ENCODE peak calls at places on chromosome 9, in six cellular contexts. One of them, this sample, is unnamed.

GRCh38 chr9:96022445-96023031 is 147.0 kb downstream of the ERCC6L2 start:
- DNase-seq in GM23338: peak
- DNase-seq in H1: peak
- DNase-seq in K562: peak
- DNase-seq in GM12878: no peak
- DNase-seq in WTC11: peak
- DNase-seq in this sample: no peak

GRCh38 chr9:135224286-135224871 is 136.9 kb downstream of the OLFM1 start:
- DNase-seq in GM23338: no peak
- DNase-seq in WTC11: no peak
- DNase-seq in K562: no peak
- DNase-seq in GM12878: no peak
- DNase-seq in H1: no peak
- DNase-seq in this sample: no peak

GRCh38 chr9:90916147-90916734 is 114.6 kb downstream of the SYK start:
- DNase-seq in GM23338: no peak
- DNase-seq in K562: no peak
- DNase-seq in WTC11: no peak
- DNase-seq in H1: no peak
- DNase-seq in GM12878: no peak
- DNase-seq in this sample: no peak

GRCh38 chr9:137307255-137308101 is 5.4 kb upstream of the NRARP start:
- DNase-seq in H1: no peak
- DNase-seq in WTC11: peak
- DNase-seq in GM23338: peak
- DNase-seq in GM12878: no peak
- DNase-seq in K562: no peak
- DNase-seq in this sample: no peak

GRCh38 chr9:130579738-130580463 is 524 bp downstream of the FUBP3 start:
- DNase-seq in GM12878: no peak
- DNase-seq in WTC11: no peak
- DNase-seq in K562: peak
- DNase-seq in GM23338: peak
- DNase-seq in H1: no peak
- DNase-seq in this sample: no peak

GRCh38 chr9:85290019-85290418 is 451.7 kb downstream of the AGTPBP1 start:
- DNase-seq in GM23338: no peak
- DNase-seq in GM12878: no peak
- DNase-seq in WTC11: no peak
- DNase-seq in H1: no peak
- DNase-seq in K562: no peak
- DNase-seq in this sample: no peak

GRCh38 chr9:136695435-136695895 is 8.2 kb upstream of the AGPAT2 start:
- DNase-seq in WTC11: no peak
- DNase-seq in GM23338: no peak
- DNase-seq in H1: no peak
- DNase-seq in K562: no peak
- DNase-seq in GM12878: no peak
- DNase-seq in this sample: no peak

GRCh38 chr9:98647236-98647635 is 61.5 kb downstream of the GABBR2 start:
- DNase-seq in WTC11: no peak
- DNase-seq in GM23338: no peak
- DNase-seq in K562: no peak
- DNase-seq in H1: no peak
- DNase-seq in GM12878: no peak
- DNase-seq in this sample: no peak

GRCh38 chr9:107016383-107016782 is 153.4 kb downstream of the ZNF462 start:
- DNase-seq in GM23338: no peak
- DNase-seq in GM12878: no peak
- DNase-seq in WTC11: no peak
- DNase-seq in K562: no peak
- DNase-seq in H1: no peak
- DNase-seq in this sample: no peak

GRCh38 chr9:111411266-111411665 is 72.9 kb downstream of the ECPAS start:
- DNase-seq in GM12878: no peak
- DNase-seq in WTC11: no peak
- DNase-seq in H1: no peak
- DNase-seq in GM23338: no peak
- DNase-seq in K562: no peak
- DNase-seq in this sample: no peak

GRCh38 chr9:103522409-103522808 is 527.3 kb downstream of the CYLC2 start:
- DNase-seq in WTC11: no peak
- DNase-seq in GM12878: no peak
- DNase-seq in GM23338: no peak
- DNase-seq in H1: no peak
- DNase-seq in K562: no peak
- DNase-seq in this sample: no peak

GRCh38 chr9:93124793-93125192 is 9.3 kb downstream of the NINJ1 start:
- DNase-seq in K562: no peak
- DNase-seq in H1: no peak
- DNase-seq in GM12878: no peak
- DNase-seq in GM23338: no peak
- DNase-seq in WTC11: peak
- DNase-seq in this sample: no peak

GRCh38 chr9:28915256-28915930 is 1342.1 kb upstream of the C9orf72 start:
- DNase-seq in GM12878: no peak
- DNase-seq in GM23338: no peak
- DNase-seq in H1: no peak
- DNase-seq in K562: no peak
- DNase-seq in WTC11: no peak
- DNase-seq in this sample: no peak

GRCh38 chr9:90943341-90943740 is 141.7 kb downstream of the SYK start:
- DNase-seq in K562: no peak
- DNase-seq in GM12878: no peak
- DNase-seq in WTC11: no peak
- DNase-seq in GM23338: no peak
- DNase-seq in H1: no peak
- DNase-seq in this sample: no peak

GRCh38 chr9:84339523-84339922 is 1.0 kb downstream of the SLC28A3 start:
- DNase-seq in K562: no peak
- DNase-seq in GM23338: no peak
- DNase-seq in H1: no peak
- DNase-seq in GM12878: no peak
- DNase-seq in WTC11: no peak
- DNase-seq in this sample: no peak

GRCh38 chr9:129110740-129111142 is at the start of gene CRAT:
- DNase-seq in WTC11: peak
- DNase-seq in GM12878: peak
- DNase-seq in K562: peak
- DNase-seq in H1: peak
- DNase-seq in GM23338: peak
- DNase-seq in this sample: peak

GRCh38 chr9:88258012-88258411 is 119.7 kb upstream of the SPATA31C2 start:
- DNase-seq in K562: no peak
- DNase-seq in H1: no peak
- DNase-seq in WTC11: no peak
- DNase-seq in GM23338: no peak
- DNase-seq in GM12878: no peak
- DNase-seq in this sample: no peak

GRCh38 chr9:13181652-13182051 is 97.8 kb downstream of the MPDZ start:
- DNase-seq in H1: no peak
- DNase-seq in K562: no peak
- DNase-seq in GM23338: peak
- DNase-seq in WTC11: no peak
- DNase-seq in GM12878: no peak
- DNase-seq in this sample: peak

GRCh38 chr9:71001780-71002386 is 119.5 kb downstream of the TRPM3 start:
- DNase-seq in K562: peak
- DNase-seq in H1: peak
- DNase-seq in GM23338: peak
- DNase-seq in GM12878: no peak
- DNase-seq in WTC11: peak
- DNase-seq in this sample: peak

GRCh38 chr9:100575765-100576368 is 2.0 kb upstream of the CAVIN4 start:
- DNase-seq in K562: no peak
- DNase-seq in H1: no peak
- DNase-seq in WTC11: no peak
- DNase-seq in GM23338: no peak
- DNase-seq in GM12878: no peak
- DNase-seq in this sample: no peak

GRCh38 chr9:135536166-135536565 is 9.8 kb upstream of the OBP2A start:
- DNase-seq in GM23338: no peak
- DNase-seq in H1: no peak
- DNase-seq in GM12878: no peak
- DNase-seq in WTC11: no peak
- DNase-seq in K562: no peak
- DNase-seq in this sample: no peak

GRCh38 chr9:137227853-137228514 is 682 bp downstream of the RNF224 start:
- DNase-seq in GM12878: no peak
- DNase-seq in WTC11: no peak
- DNase-seq in K562: peak
- DNase-seq in H1: no peak
- DNase-seq in GM23338: no peak
- DNase-seq in this sample: no peak

GRCh38 chr9:137348781-137349470 is 46.9 kb upstream of the NRARP start:
- DNase-seq in GM12878: no peak
- DNase-seq in GM23338: no peak
- DNase-seq in H1: no peak
- DNase-seq in K562: no peak
- DNase-seq in WTC11: no peak
- DNase-seq in this sample: no peak

GRCh38 chr9:135307314-135307713 is 172.3 kb upstream of the PPP1R26 start:
- DNase-seq in GM12878: no peak
- DNase-seq in GM23338: no peak
- DNase-seq in WTC11: no peak
- DNase-seq in H1: no peak
- DNase-seq in K562: no peak
- DNase-seq in this sample: no peak

GRCh38 chr9:137457406-137458193 is 1.5 kb downstream of the NSMF start:
- DNase-seq in GM12878: no peak
- DNase-seq in K562: no peak
- DNase-seq in GM23338: no peak
- DNase-seq in WTC11: no peak
- DNase-seq in H1: no peak
- DNase-seq in this sample: no peak

DNA sequence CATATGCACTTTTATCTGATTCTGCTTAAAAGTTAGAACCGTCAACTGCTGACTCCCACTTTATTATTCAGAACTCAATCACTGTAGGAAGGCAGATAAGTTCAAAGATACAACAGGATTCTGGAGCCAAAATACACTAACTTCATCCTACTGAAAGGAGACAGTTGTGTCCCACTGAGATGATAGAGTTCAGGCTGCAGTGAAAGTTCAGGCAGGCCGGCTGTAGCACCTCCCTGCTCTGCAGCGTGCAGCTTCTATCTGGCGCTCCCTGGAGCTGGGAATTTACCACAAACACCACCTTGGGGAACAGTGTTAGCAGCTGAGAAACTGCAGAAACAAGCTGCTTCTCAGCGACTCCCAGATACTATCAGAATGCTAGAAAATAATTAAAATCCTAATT is 52.5 kb upstream of the CNTLN start:
- DNase-seq in WTC11: peak
- DNase-seq in GM12878: no peak
- DNase-seq in GM23338: peak
- DNase-seq in K562: no peak
- DNase-seq in H1: peak
- DNase-seq in this sample: no peak
- TF ChIP-seq CREB1 in WTC11: no peak
- TF ChIP-seq CREB1 in GM12878: no peak
- TF ChIP-seq CREB1 in GM23338: no peak
- TF ChIP-seq CREB1 in K562: no peak
- TF ChIP-seq CREB1 in H1: no peak
- TF ChIP-seq CREB1 in this sample: no peak

GRCh38 chr9:72586388-72587160 is 65.2 kb downstream of the TMC1 start:
- DNase-seq in K562: peak
- DNase-seq in GM12878: no peak
- DNase-seq in H1: no peak
- DNase-seq in GM23338: no peak
- DNase-seq in WTC11: no peak
- DNase-seq in this sample: no peak
- TF ChIP-seq CREB1 in K562: no peak
- TF ChIP-seq CREB1 in GM12878: no peak
- TF ChIP-seq CREB1 in H1: no peak
- TF ChIP-seq CREB1 in GM23338: no peak
- TF ChIP-seq CREB1 in WTC11: no peak
- TF ChIP-seq CREB1 in this sample: no peak

GRCh38 chr9:126613656-126614055 is at the start of gene LMX1B:
- DNase-seq in H1: no peak
- DNase-seq in GM23338: peak
- DNase-seq in WTC11: peak
- DNase-seq in K562: no peak
- DNase-seq in GM12878: no peak
- DNase-seq in this sample: no peak

GRCh38 chr9:126614088-126614454 is 343 bp downstream of the LMX1B start:
- DNase-seq in K562: no peak
- DNase-seq in WTC11: peak
- DNase-seq in GM12878: no peak
- DNase-seq in H1: no peak
- DNase-seq in GM23338: peak
- DNase-seq in this sample: no peak

GRCh38 chr9:126612329-126612812 is 1.4 kb upstream of the LMX1B start:
- DNase-seq in K562: no peak
- DNase-seq in GM23338: no peak
- DNase-seq in H1: no peak
- DNase-seq in WTC11: no peak
- DNase-seq in GM12878: no peak
- DNase-seq in this sample: no peak

GRCh38 chr9:126611592-126612328 is 2.0 kb upstream of the LMX1B start:
- DNase-seq in GM12878: no peak
- DNase-seq in WTC11: peak
- DNase-seq in H1: peak
- DNase-seq in GM23338: peak
- DNase-seq in K562: peak
- DNase-seq in this sample: peak

DNA sequence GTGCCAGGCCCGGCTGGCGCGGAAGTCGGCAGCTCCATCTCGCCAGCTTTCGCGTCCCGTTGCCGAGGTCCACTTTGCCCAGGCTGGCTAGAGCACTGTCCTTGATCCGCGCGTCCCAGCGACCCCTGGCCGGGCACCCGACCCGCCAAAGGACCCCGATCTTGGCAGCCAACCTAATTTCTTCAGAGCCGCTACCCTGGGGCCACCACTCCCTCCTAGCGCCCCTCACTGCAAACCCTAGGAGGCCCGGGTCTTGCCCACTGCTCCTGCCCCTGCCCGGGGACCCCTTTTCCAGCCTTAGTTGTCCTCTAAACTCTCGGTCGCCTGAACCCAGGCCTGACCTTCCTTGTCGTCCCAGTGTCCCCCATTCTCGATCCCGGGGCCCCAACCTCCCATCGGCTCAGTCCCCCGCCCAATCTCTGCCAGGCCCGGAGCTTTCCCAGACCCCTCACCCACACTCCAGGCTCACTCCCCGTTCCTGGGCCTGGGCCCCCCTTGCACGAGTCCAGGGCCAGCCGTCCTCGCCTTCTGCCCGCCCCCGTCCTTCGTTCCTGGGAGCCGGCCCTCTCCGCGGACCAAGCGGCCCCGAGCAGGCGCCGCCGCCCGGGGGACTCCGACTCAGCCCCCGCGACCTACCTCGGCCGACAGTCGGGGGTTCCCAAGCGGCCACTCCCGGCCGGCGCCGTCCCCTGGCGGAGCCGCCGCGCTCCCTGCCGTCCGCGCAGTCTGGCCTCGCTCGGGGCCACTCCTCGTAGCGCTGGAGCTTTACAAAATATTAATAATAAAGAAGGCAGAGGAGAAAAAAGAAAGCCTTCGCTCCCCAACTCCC is 701 bp upstream of the LMX1B start:
- DNase-seq in GM23338: peak
- DNase-seq in WTC11: peak
- DNase-seq in K562: no peak
- DNase-seq in H1: no peak
- DNase-seq in GM12878: no peak
- DNase-seq in this sample: no peak
- TF ChIP-seq CREB1 in GM23338: no peak
- TF ChIP-seq CREB1 in WTC11: no peak
- TF ChIP-seq CREB1 in K562: no peak
- TF ChIP-seq CREB1 in H1: no peak
- TF ChIP-seq CREB1 in GM12878: no peak
- TF ChIP-seq CREB1 in this sample: no peak

GRCh38 chr9:119838210-119838609 is 469.0 kb upstream of the BRINP1 start:
- DNase-seq in WTC11: no peak
- DNase-seq in K562: no peak
- DNase-seq in GM12878: no peak
- DNase-seq in H1: no peak
- DNase-seq in GM23338: no peak
- DNase-seq in this sample: no peak
- TF ChIP-seq CREB1 in WTC11: no peak
- TF ChIP-seq CREB1 in K562: no peak
- TF ChIP-seq CREB1 in GM12878: no peak
- TF ChIP-seq CREB1 in H1: no peak
- TF ChIP-seq CREB1 in GM23338: no peak
- TF ChIP-seq CREB1 in this sample: no peak